ENCODE peak calls at places on chromosomes 7 and 10, in seven cellular contexts. V, M, Q, A, D, I and Y are unnamed samples.

GRCh38 chr7:130865408-130866236 is 131.6 kb upstream of the KLF14 start:
- DNase-seq in I (no peak), A (no peak), M (no peak), V (no peak), Q (no peak), D (no peak), Y (no peak)

GRCh38 chr10:73601486-73601921 is 10.4 kb upstream of the USP54 start:
- DNase-seq in D (peak), V (no peak), I (no peak), A (no peak), M (no peak), Q (no peak), Y (no peak)

GRCh38 chr10:24235471-24235870 is 26.5 kb downstream of the KIAA1217 start:
- DNase-seq in A (no peak), D (no peak), M (no peak), Q (no peak), I (no peak), V (no peak), Y (no peak)

GRCh38 chr7:116687801-116688201 is 15.8 kb downstream of the MET start:
- DNase-seq in Q (no peak), V (no peak), D (peak), A (no peak), M (no peak), I (no peak), Y (no peak)

GRCh38 chr10:132023092-132023811 is 41.5 kb upstream of the BNIP3 start:
- DNase-seq in V (peak), I (peak), D (peak), M (peak), Q (peak), A (peak), Y (peak)

GRCh38 chr7:91912500-91912899 is 28.2 kb upstream of the AKAP9 start:
- DNase-seq in Q (no peak), V (no peak), A (no peak), D (no peak), M (no peak), I (no peak), Y (no peak)

GRCh38 chr7:39577229-39577874 is 11.1 kb downstream of the YAE1 start:
- DNase-seq in V (no peak), M (no peak), A (no peak), Q (no peak), I (no peak), D (no peak), Y (no peak)

GRCh38 chr7:5695037-5695708 is 86.3 kb downstream of the RNF216 start:
- DNase-seq in I (peak), A (no peak), D (no peak), V (peak), Q (peak), M (no peak), Y (peak)

GRCh38 chr7:157970744-157971143 is 616.9 kb downstream of the PTPRN2 start:
- DNase-seq in I (no peak), D (no peak), M (no peak), A (no peak), Q (no peak), V (no peak), Y (no peak)

GRCh38 chr10:84510121-84510520 is 181.7 kb downstream of the CCSER2 start:
- DNase-seq in V (no peak), A (no peak), Q (no peak), I (no peak), M (no peak), D (peak), Y (no peak)

GRCh38 chr7:26397786-26398435 is 106.2 kb downstream of the SNX10 start:
- DNase-seq in D (no peak), Q (no peak), V (no peak), M (peak), A (peak), I (no peak), Y (peak)

GRCh38 chr7:137667633-137668387 is 179.0 kb downstream of the DGKI start:
- DNase-seq in D (peak), A (no peak), M (no peak), Q (no peak), V (no peak), I (no peak), Y (no peak)

GRCh38 chr10:43205681-43206390 is 61.0 kb downstream of the RASGEF1A start:
- DNase-seq in V (no peak), A (no peak), I (peak), M (no peak), D (no peak), Q (no peak), Y (peak)

GRCh38 chr7:20647051-20647450 is 31.6 kb downstream of the ABCB5 start:
- DNase-seq in I (no peak), D (no peak), M (no peak), Q (no peak), V (no peak), A (no peak), Y (no peak)

GRCh38 chr10:119531067-119531466 is 11.5 kb downstream of the RGS10 start:
- DNase-seq in I (no peak), A (no peak), M (no peak), V (no peak), Q (no peak), D (no peak), Y (no peak)

GRCh38 chr7:3206101-3206500 is 95.0 kb upstream of the SDK1 start:
- DNase-seq in A (no peak), Q (no peak), V (no peak), M (no peak), D (no peak), I (no peak), Y (peak)

GRCh38 chr10:104076743-104077160 is 8.9 kb downstream of the COL17A1 start:
- DNase-seq in A (no peak), D (peak), V (no peak), I (peak), Q (no peak), M (peak), Y (peak)

GRCh38 chr7:128887169-128888038 is 23.1 kb downstream of the KCP start:
- DNase-seq in I (no peak), M (no peak), A (no peak), D (no peak), V (no peak), Q (no peak), Y (no peak)

GRCh38 chr7:155829796-155830470 is 17.7 kb upstream of the SHH start:
- DNase-seq in Q (no peak), A (no peak), I (no peak), V (no peak), M (no peak), D (no peak), Y (peak)

GRCh38 chr10:29370612-29371092 is 81.8 kb downstream of the LYZL1 start:
- DNase-seq in V (no peak), M (no peak), D (no peak), I (no peak), A (no peak), Q (no peak), Y (no peak)

GRCh38 chr10:102401735-102402511 is 6.4 kb downstream of the NFKB2 start:
- DNase-seq in A (no peak), V (no peak), M (no peak), Q (no peak), I (no peak), D (no peak), Y (no peak)

GRCh38 chr10:103458720-103459119 is at the start of gene CALHM1:
- DNase-seq in D (no peak), I (no peak), A (peak), Q (no peak), V (no peak), M (no peak), Y (no peak)

GRCh38 chr7:45973725-45974532 is 52.9 kb upstream of the IGFBP3 start:
- DNase-seq in V (no peak), I (no peak), A (no peak), M (no peak), Q (no peak), D (no peak), Y (no peak)

GRCh38 chr7:51121945-51122425 is 194.6 kb downstream of the COBL start:
- DNase-seq in D (no peak), A (no peak), V (no peak), Q (no peak), I (peak), M (peak), Y (no peak)

GRCh38 chr7:110017405-110017804 is 1073.5 kb upstream of the LRRN3 start:
- DNase-seq in A (no peak), V (no peak), I (no peak), M (no peak), D (no peak), Q (no peak), Y (no peak)

GRCh38 chr10:7475046-7475860 is 64.4 kb upstream of the SFMBT2 start:
- DNase-seq in V (no peak), I (no peak), D (no peak), Q (no peak), A (peak), M (peak), Y (no peak)

GRCh38 chr10:19654576-19654975 is 161.7 kb upstream of the PLXDC2 start:
- DNase-seq in M (no peak), Q (no peak), A (no peak), I (no peak), V (no peak), D (no peak), Y (no peak)

GRCh38 chr7:102169651-102170416 is 116.8 kb upstream of the SH2B2 start:
- DNase-seq in Q (no peak), M (no peak), A (no peak), D (no peak), V (no peak), I (no peak), Y (no peak)

GRCh38 chr7:74479066-74479781 is 25.5 kb downstream of the GTF2IRD1 start:
- DNase-seq in A (no peak), M (peak), D (no peak), V (no peak), Q (no peak), I (peak), Y (peak)

GRCh38 chr10:24360286-24361127 is 151.6 kb downstream of the KIAA1217 start:
- DNase-seq in I (peak), M (peak), V (no peak), A (peak), Q (no peak), D (no peak), Y (peak)